ENCODE peak calls at places on chromosome 16, in ten cellular contexts. A is lung, E is colonic mucosa, S is upper lobe of right lung, G is A549, M is PC-9, I is heart left ventricle, B is body of pancreas, U is left ventricle myocardium inferior, Y is GM23248. D is an unnamed sample.

GRCh38 chr16:84174396-84174795 is 12.5 kb downstream of the TAF1C start:
- DNase-seq in A (no peak), E (no peak), S (no peak), G (no peak), M (no peak), I (no peak), B (no peak), U (no peak), Y (no peak), D (no peak)

GRCh38 chr16:17566075-17566474 is 95.3 kb upstream of the XYLT1 start:
- DNase-seq in A (no peak), E (no peak), S (no peak), G (no peak), M (no peak), I (no peak), B (no peak), U (no peak), Y (no peak), D (no peak)

GRCh38 chr16:85916141-85916890 is 17.4 kb downstream of the IRF8 start:
- DNase-seq in A (peak; percentile 89), E (peak; percentile 95), S (peak; percentile 90), G (no peak), M (peak; percentile 10), I (peak; percentile 55), B (peak; percentile 71), U (peak; percentile 74), Y (no peak), D (no peak)

GRCh38 chr16:73031155-73031866 is 16.6 kb downstream of the ZFHX3 start:
- DNase-seq in A (no peak), E (no peak), S (peak; percentile 45), G (no peak), M (no peak), I (no peak), B (no peak), U (no peak), Y (peak; percentile 80), D (peak; percentile 43)

GRCh38 chr16:28163699-28164584 is 47.8 kb downstream of the XPO6 start:
- DNase-seq in A (no peak), E (no peak), S (no peak), G (no peak), M (no peak), I (no peak), B (no peak), U (no peak), Y (peak; percentile 47), D (peak; percentile 95)

GRCh38 chr16:79021991-79022390 is 578.5 kb downstream of the MAF start:
- DNase-seq in A (no peak), E (no peak), S (no peak), G (no peak), M (no peak), I (no peak), B (no peak), U (no peak), Y (no peak), D (no peak)

GRCh38 chr16:495127-495748 is 32.3 kb upstream of the CAPN15 start:
- DNase-seq in A (no peak), E (no peak), S (no peak), G (peak; percentile 73), M (peak; percentile 47), I (no peak), B (peak; percentile 42), U (no peak), Y (peak; percentile 58), D (peak; percentile 8)

GRCh38 chr16:7372095-7372494 is 39.5 kb downstream of the RBFOX1 start:
- DNase-seq in A (no peak), E (no peak), S (no peak), G (no peak), M (no peak), I (no peak), B (no peak), U (no peak), Y (no peak), D (no peak)

GRCh38 chr16:57960310-57960709 is 10.6 kb downstream of the CNGB1 start:
- DNase-seq in A (no peak), E (no peak), S (no peak), G (no peak), M (no peak), I (no peak), B (no peak), U (no peak), Y (no peak), D (no peak)

GRCh38 chr16:54928421-54929089 is 2.1 kb upstream of the IRX5 start:
- DNase-seq in A (peak; percentile 75), E (no peak), S (peak; percentile 91), G (peak; percentile 23), M (no peak), I (peak; percentile 82), B (peak; percentile 54), U (peak; percentile 76), Y (peak; percentile 83), D (peak; percentile 39)

GRCh38 chr16:67653131-67654068 is 6.7 kb downstream of the ACD start:
- DNase-seq in A (no peak), E (no peak), S (no peak), G (no peak), M (no peak), I (no peak), B (no peak), U (no peak), Y (peak; percentile 66), D (no peak)

GRCh38 chr16:16150117-16150877 is 73.0 kb downstream of the ABCC6 start:
- DNase-seq in A (no peak), E (peak; percentile 24), S (no peak), G (no peak), M (no peak), I (peak; percentile 74), B (peak; percentile 78), U (peak; percentile 76), Y (peak; percentile 53), D (no peak)

GRCh38 chr16:57588821-57589220 is 39.6 kb upstream of the ADGRG1 start:
- DNase-seq in A (no peak), E (no peak), S (no peak), G (no peak), M (no peak), I (no peak), B (no peak), U (no peak), Y (no peak), D (no peak)

GRCh38 chr16:66399930-66400329 is 27.2 kb upstream of the BEAN1 start:
- DNase-seq in A (no peak), E (no peak), S (no peak), G (no peak), M (no peak), I (peak; percentile 77), B (no peak), U (no peak), Y (peak; percentile 7), D (peak; percentile 90)

GRCh38 chr16:66878067-66878466 is 2.2 kb upstream of the PDP2 start:
- DNase-seq in A (no peak), E (no peak), S (no peak), G (no peak), M (no peak), I (no peak), B (peak; percentile 68), U (no peak), Y (peak; percentile 46), D (no peak)

GRCh38 chr16:47504599-47504998 is 43.5 kb downstream of the PHKB start:
- DNase-seq in A (no peak), E (no peak), S (no peak), G (no peak), M (no peak), I (no peak), B (no peak), U (no peak), Y (no peak), D (no peak)

GRCh38 chr16:19210175-19210924 is 42.3 kb downstream of the SYT17 start:
- DNase-seq in A (no peak), E (no peak), S (no peak), G (no peak), M (peak; percentile 57), I (no peak), B (no peak), U (no peak), Y (no peak), D (peak; percentile 88)

GRCh38 chr16:2023098-2023925 is 3.4 kb upstream of the NHERF2 start:
- DNase-seq in A (peak; percentile 95), E (peak; percentile 98), S (peak; percentile 96), G (peak; percentile 88), M (peak; percentile 97), I (peak; percentile 94), B (peak; percentile 96), U (peak; percentile 94), Y (peak; percentile 92), D (peak; percentile 95)

DNA sequence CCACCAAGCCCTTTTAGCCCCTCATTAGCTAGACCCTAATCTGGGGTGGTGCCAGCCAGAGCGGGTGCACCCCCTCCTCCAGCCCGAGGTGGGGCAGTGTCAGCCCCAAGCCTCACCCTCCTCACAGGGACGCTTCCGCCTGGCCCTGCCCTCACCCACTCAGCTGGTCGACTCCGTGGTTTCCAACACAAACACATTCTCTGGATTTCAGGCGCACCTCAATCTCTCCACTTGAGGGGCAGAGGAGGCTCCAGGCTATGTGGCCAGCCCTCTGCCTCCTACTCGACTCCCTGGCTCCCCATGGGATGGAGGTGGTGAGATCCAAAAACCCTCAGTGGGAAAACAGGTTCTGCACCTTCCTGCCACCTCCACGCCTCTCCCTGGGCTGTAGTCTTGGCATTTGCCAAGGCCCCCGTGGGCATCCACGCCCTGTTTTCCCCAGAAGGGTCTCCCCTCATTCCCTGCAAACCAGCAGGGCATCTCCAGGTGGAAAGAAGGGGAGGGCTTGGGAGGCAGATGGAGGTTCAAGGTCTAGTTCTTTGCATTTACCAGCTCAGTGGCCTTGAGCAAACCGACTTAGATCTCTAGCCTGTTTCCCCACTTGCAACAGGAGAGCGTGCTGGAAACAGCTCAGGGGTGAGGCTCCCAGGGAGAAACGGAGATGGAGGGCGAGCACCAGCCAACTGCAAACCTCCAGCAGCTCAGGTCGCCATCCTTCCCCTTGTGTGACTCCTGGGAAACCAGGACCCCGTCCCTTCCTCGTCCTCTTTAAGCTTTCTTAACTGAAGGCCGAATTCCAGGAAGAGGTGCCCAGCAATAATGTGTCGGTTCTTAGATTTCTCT is 1.7 kb downstream of the EMP2 start:
- DNase-seq in A (peak; percentile 80), E (peak; percentile 73), S (peak; percentile 88), G (no peak), M (peak; percentile 72), I (peak; percentile 46), B (peak; percentile 23), U (peak; percentile 49), Y (no peak), D (no peak)
- H3K4me1 ChIP-seq in A (peaks cover 11% of the 10 kb centered on the region), E (no peaks in the 10 kb centered on the region), S (peaks cover 46% of the 10 kb centered on the region), G (peaks cover 8% of the 10 kb centered on the region), M (peaks cover 41% of the 10 kb centered on the region), I (peaks cover 46% of the 10 kb centered on the region), B (peaks cover 40% of the 10 kb centered on the region), U (peaks cover 80% of the 10 kb centered on the region), Y (peaks cover 47% of the 10 kb centered on the region), D (peaks cover 5% of the 10 kb centered on the region)

GRCh38 chr16:4239682-4240175 is 2.2 kb downstream of the SRL start:
- DNase-seq in A (no peak), E (no peak), S (no peak), G (no peak), M (no peak), I (no peak), B (no peak), U (no peak), Y (no peak), D (no peak)
- H3K4me3 ChIP-seq in A (no peak overlapping the region), E (no peak overlapping the region), S (peak overlapping the region; percentile 38), G (no peak overlapping the region), M (no peak overlapping the region), I (peak overlapping the region; percentile 34), B (no peak overlapping the region), U (peak overlapping the region; percentile 70), Y (no peak overlapping the region), D (no peak overlapping the region)

GRCh38 chr16:23026777-23027362 is 122.4 kb downstream of the USP31 start:
- DNase-seq in A (no peak), E (no peak), S (no peak), G (no peak), M (peak; percentile 10), I (no peak), B (no peak), U (no peak), Y (peak; percentile 41), D (peak; percentile 4)
- H3K4me1 ChIP-seq in A (no peaks in the 10 kb centered on the region), E (no peaks in the 10 kb centered on the region), S (no peaks in the 10 kb centered on the region), G (no peaks in the 10 kb centered on the region), M (no peaks in the 10 kb centered on the region), I (no peaks in the 10 kb centered on the region), B (no peaks in the 10 kb centered on the region), U (no peaks in the 10 kb centered on the region), Y (peaks cover 4% of the 10 kb centered on the region), D (no peaks in the 10 kb centered on the region)

GRCh38 chr16:71436473-71436872 is 5.4 kb downstream of the TLE7 start:
- DNase-seq in A (no peak), E (no peak), S (no peak), G (no peak), M (no peak), I (no peak), B (no peak), U (no peak), Y (no peak), D (no peak)
- H3K4me3 ChIP-seq in A (no peak overlapping the region), E (no peak overlapping the region), S (no peak overlapping the region), G (no peak overlapping the region), M (no peak overlapping the region), I (no peak overlapping the region), B (no peak overlapping the region), U (no peak overlapping the region), Y (no peak overlapping the region), D (no peak overlapping the region)